ENCODE peak calls at places on chromosomes 16 and 17, in seven cellular contexts. T is IMR-90; R is colonic mucosa; G is tibial artery; K is NT2/D1; X is adrenal gland; E is naive thymus-derived CD4-positive, alpha-beta T cell. P is an unnamed sample.

GRCh38 chr16:46961373-46962353 is 11.8 kb downstream of the DNAJA2 start:
- DNase-seq in T (peak; percentile 43), R (no peak), G (no peak), K (no peak), X (no peak), E (no peak), P (no peak)

GRCh38 chr16:73735018-73735417 is 561.6 kb upstream of the PSMD7 start:
- DNase-seq in T (peak; percentile 75), R (no peak), G (no peak), K (no peak), X (no peak), E (no peak), P (no peak)

GRCh38 chr16:88920618-88921602 is 54.5 kb upstream of the PABPN1L start:
- DNase-seq in T (peak; percentile 61), R (peak; percentile 78), G (peak; percentile 65), K (no peak), X (no peak), E (no peak), P (peak; percentile 82)

GRCh38 chr16:28258571-28258970 is 33.8 kb upstream of the SBK1 start:
- DNase-seq in T (peak; percentile 4), R (no peak), G (no peak), K (no peak), X (no peak), E (no peak), P (peak; percentile 68)

GRCh38 chr16:66660422-66661209 is 35.9 kb downstream of the CMTM4 start:
- DNase-seq in T (peak; percentile 84), R (peak; percentile 46), G (peak; percentile 73), K (no peak), X (peak; percentile 47), E (no peak), P (peak; percentile 57)

GRCh38 chr17:62627219-62627903 is at the start of gene MRC2:
- DNase-seq in T (peak; percentile 82), R (peak; percentile 50), G (peak; percentile 63), K (no peak), X (no peak), E (peak; percentile 25), P (peak; percentile 77)

GRCh38 chr16:57981636-57982035 is 10.7 kb upstream of the CNGB1 start:
- DNase-seq in T (no peak), R (no peak), G (no peak), K (no peak), X (no peak), E (no peak), P (no peak)

GRCh38 chr16:3879887-3880564 is 487 bp downstream of the CREBBP start:
- DNase-seq in T (peak; percentile 52), R (peak; percentile 68), G (peak; percentile 67), K (no peak), X (peak; percentile 81), E (peak; percentile 75), P (peak; percentile 75)

GRCh38 chr16:53614346-53614745 is 89.3 kb downstream of the RPGRIP1L start:
- DNase-seq in T (peak; percentile 6), R (no peak), G (no peak), K (no peak), X (no peak), E (no peak), P (no peak)

GRCh38 chr17:81828656-81829055 is 4.4 kb downstream of the MCRIP1 start:
- DNase-seq in T (no peak), R (no peak), G (no peak), K (no peak), X (no peak), E (no peak), P (no peak)

GRCh38 chr17:29625037-29625750 is 2.5 kb upstream of the CORO6 start:
- DNase-seq in T (peak; percentile 35), R (no peak), G (no peak), K (no peak), X (no peak), E (no peak), P (no peak)

GRCh38 chr16:61323456-61323855 is 712.8 kb downstream of the CDH8 start:
- DNase-seq in T (no peak), R (no peak), G (no peak), K (no peak), X (no peak), E (no peak), P (no peak)

GRCh38 chr17:43578699-43579569 is 32.8 kb upstream of the ETV4 start:
- DNase-seq in T (peak; percentile 85), R (no peak), G (no peak), K (no peak), X (no peak), E (no peak), P (no peak)

GRCh38 chr17:15398736-15399331 is 57.4 kb upstream of the TEKT3 start:
- DNase-seq in T (peak; percentile 74), R (no peak), G (no peak), K (no peak), X (peak; percentile 56), E (no peak), P (no peak)

GRCh38 chr17:81885869-81886548 is 5.4 kb downstream of the ALYREF start:
- DNase-seq in T (no peak), R (no peak), G (no peak), K (no peak), X (peak; percentile 85), E (no peak), P (no peak)

GRCh38 chr17:68314916-68315535 is 23.7 kb downstream of the ARSG start:
- DNase-seq in T (no peak), R (peak; percentile 21), G (peak; percentile 63), K (no peak), X (no peak), E (no peak), P (no peak)

DNA sequence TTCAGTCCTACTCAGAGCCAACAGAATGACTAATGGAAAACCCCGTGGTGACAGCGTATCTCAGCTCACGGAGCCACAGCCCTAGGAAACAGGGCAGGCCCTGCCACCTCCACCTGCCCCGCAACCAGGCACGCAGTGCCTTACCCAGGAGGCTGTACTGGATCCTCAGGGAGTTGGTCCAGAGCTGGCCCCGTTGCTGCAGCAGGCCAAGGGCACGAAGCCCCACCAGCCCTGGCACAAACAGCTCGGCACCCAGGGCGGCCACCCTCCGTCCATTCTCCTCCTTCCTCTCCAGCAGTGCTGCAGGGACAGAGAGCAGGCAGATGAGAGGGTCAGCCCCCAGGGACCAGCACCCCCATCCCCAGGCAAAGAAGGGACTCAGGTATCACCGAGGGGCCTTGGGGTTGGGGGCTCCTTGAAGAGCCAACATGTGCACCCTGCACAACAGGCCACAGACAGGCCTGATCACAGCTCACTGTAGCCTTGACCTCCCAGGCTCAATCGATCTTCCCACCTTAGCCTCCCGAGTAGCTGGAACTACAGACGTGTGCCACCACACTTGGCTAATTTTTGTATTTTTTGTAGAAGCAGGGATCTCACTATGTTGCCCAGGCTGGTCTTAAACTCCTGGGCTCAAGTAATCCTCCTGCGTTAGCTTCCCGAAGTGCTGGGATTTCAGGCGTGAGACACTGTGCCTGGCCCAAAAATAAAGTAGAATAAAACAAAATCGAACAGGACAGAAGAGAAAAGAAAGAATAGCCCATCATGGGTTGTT is 115.7 kb downstream of the RMI2 start:
- DNase-seq in T (no peak), R (no peak), G (no peak), K (no peak), X (no peak), E (no peak), P (no peak)
- H3K9me3 ChIP-seq in T (no peaks in the 10 kb centered on the region), R (no peaks in the 10 kb centered on the region), G (no peaks in the 10 kb centered on the region), K (no peaks in the 10 kb centered on the region), X (no peaks in the 10 kb centered on the region), E (no peaks in the 10 kb centered on the region), P (no peaks in the 10 kb centered on the region)

GRCh38 chr17:60060474-60060873 is 18.2 kb downstream of the HEATR6 start:
- DNase-seq in T (no peak), R (no peak), G (no peak), K (no peak), X (no peak), E (no peak), P (no peak)
- H3K36me3 ChIP-seq in T (peaks cover 27% of the 10 kb centered on the region), R (no peaks in the 10 kb centered on the region), G (peaks cover 93% of the 10 kb centered on the region), K (peaks cover 71% of the 10 kb centered on the region), X (peaks cover 69% of the 10 kb centered on the region), E (peaks cover 63% of the 10 kb centered on the region), P (peaks cover 100% of the 10 kb centered on the region)

DNA sequence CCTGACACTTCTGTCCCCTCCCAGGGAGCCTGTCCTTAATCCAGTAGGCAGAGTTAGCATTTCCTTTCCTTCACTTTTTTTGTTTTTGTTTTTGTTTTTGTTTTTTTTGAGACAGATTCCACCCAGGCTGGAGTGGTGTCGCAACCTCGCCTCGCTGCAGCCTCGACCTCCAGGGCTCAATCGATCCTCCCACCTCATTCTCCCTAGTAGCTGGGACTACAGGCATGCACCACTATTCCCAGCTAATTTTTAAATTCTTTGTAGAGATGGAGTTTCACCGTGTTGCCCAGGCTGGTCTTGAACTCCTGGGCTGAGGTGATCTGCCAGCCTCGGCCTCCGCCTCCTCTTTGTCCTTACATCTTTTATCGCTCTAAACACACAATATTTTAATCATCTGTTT is 4.0 kb downstream of the NHERF1 start:
- DNase-seq in T (no peak), R (no peak), G (no peak), K (no peak), X (no peak), E (no peak), P (no peak)
- H3K4me3 ChIP-seq in T (no peak overlapping the region), R (no peak overlapping the region), G (no peak overlapping the region), K (no peak overlapping the region), X (no peak overlapping the region), E (peak overlapping the region; percentile 95), P (no peak overlapping the region)

GRCh38 chr16:11310997-11311561 is 29.9 kb upstream of the PRM1 start:
- DNase-seq in T (no peak), R (no peak), G (no peak), K (no peak), X (no peak), E (peak; percentile 52), P (no peak)
- H3K9me3 ChIP-seq in T (no peaks in the 10 kb centered on the region), R (no peaks in the 10 kb centered on the region), G (no peaks in the 10 kb centered on the region), K (no peaks in the 10 kb centered on the region), X (no peaks in the 10 kb centered on the region), E (no peaks in the 10 kb centered on the region), P (no peaks in the 10 kb centered on the region)

DNA sequence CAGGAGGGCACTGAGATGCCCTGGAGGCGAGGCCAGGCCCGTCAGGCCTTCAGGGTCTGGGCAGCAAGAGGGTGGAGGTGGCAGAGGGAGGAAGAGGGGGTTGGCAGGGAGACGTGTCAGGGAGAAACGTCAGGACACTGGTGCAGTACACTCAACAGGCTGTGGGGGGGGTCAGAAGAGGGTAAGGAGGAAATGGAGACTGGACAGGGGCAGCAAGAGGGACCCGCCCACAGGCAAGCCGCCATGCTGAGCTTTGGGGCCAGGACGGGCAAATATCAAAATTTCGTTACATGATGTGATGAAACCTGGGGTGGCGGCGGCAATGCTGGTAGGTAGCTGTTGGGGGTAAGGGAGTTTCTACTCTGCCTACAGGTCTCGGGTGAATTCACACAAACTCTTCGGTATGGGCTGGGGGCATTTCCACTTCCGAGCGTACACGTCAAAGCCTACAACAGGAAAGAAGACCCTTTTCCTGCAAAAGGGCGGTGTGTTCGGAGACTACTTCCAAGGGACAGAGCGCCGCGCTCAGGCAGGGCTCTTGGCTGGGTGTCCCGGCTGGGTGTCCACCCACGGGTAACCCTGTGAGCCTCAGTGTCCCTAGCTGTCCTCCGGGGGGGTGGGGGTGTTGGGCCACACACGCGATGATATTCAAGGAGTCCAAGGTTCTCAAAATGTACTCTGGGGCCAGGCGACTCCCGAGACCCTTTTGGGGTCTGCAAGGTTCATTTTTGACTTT is 43.3 kb upstream of the ATP2A3 start:
- DNase-seq in T (no peak), R (no peak), G (no peak), K (no peak), X (no peak), E (no peak), P (no peak)
- H3K36me3 ChIP-seq in T (peaks cover 40% of the 10 kb centered on the region), R (peaks cover 26% of the 10 kb centered on the region), G (peaks cover 59% of the 10 kb centered on the region), K (peaks cover 50% of the 10 kb centered on the region), X (peaks cover 63% of the 10 kb centered on the region), E (peaks cover 71% of the 10 kb centered on the region), P (peaks cover 75% of the 10 kb centered on the region)